ENCODE peak calls at places on chromosomes 5 and 9, in four cellular contexts. Z is IMR-90, U is thoracic aorta, V is hepatocyte. N is an unnamed sample.

GRCh38 chr5:81850932-81851331 is 100.0 kb upstream of the SSBP2 start:
- DNase-seq in U (no peak), Z (no peak), V (no peak), N (no peak)

GRCh38 chr5:69492391-69493234 is at the start of gene OCLN:
- DNase-seq in U (no peak), V (peak), Z (no peak), N (no peak)

GRCh38 chr9:126454795-126455194 is 128.2 kb downstream of the MVB12B start:
- DNase-seq in Z (no peak), V (no peak), U (no peak), N (no peak)

GRCh38 chr5:133644000-133644865 is 31.9 kb upstream of the FSTL4 start:
- DNase-seq in U (no peak), V (no peak), Z (no peak), N (no peak)

GRCh38 chr9:2317591-2317990 is 302.4 kb downstream of the SMARCA2 start:
- DNase-seq in Z (no peak), U (no peak), V (no peak), N (no peak)

GRCh38 chr9:70475211-70475610 is 60.8 kb upstream of the KLF9 start:
- DNase-seq in Z (no peak), V (peak), U (no peak), N (no peak)

GRCh38 chr9:120696551-120697230 is 17.6 kb downstream of the MEGF9 start:
- DNase-seq in Z (peak), U (no peak), V (no peak), N (no peak)

GRCh38 chr5:159316519-159317383 is 13.5 kb downstream of the IL12B start:
- DNase-seq in Z (peak), V (peak), U (no peak), N (peak)

GRCh38 chr9:120343416-120343815 is 236.6 kb downstream of the CDK5RAP2 start:
- DNase-seq in U (no peak), V (no peak), Z (no peak), N (no peak)

GRCh38 chr9:18189876-18190670 is 283.9 kb upstream of the ADAMTSL1 start:
- DNase-seq in V (peak), Z (peak), U (no peak), N (no peak)

GRCh38 chr5:169873642-169874041 is 106.7 kb downstream of the INSYN2B start:
- DNase-seq in U (no peak), Z (peak), V (no peak), N (no peak)

GRCh38 chr9:33452828-33453271 is 5.5 kb upstream of the AQP3 start:
- DNase-seq in Z (peak), U (no peak), V (peak), N (peak)

GRCh38 chr5:134567651-134568338 is 42.3 kb downstream of the JADE2 start:
- DNase-seq in V (no peak), Z (peak), U (no peak), N (no peak)

GRCh38 chr5:38420691-38421395 is 135.6 kb downstream of the LIFR start:
- DNase-seq in U (no peak), V (peak), Z (peak), N (no peak)

GRCh38 chr5:111735829-111736228 is 21.2 kb downstream of the NREP start:
- DNase-seq in U (peak), V (peak), Z (peak), N (no peak)

GRCh38 chr5:53423724-53424123 is 56.7 kb upstream of the FST start:
- DNase-seq in V (no peak), Z (peak), U (no peak), N (no peak)
- H3K4me3 ChIP-seq in V (no peak), Z (no peak), U (no peak), N (no peak)

GRCh38 chr9:137305788-137306545 is 3.9 kb upstream of the NRARP start:
- DNase-seq in V (no peak), U (no peak), Z (no peak), N (no peak)
- H3K4me3 ChIP-seq in V (no peak), U (peak), Z (no peak), N (no peak)

DNA sequence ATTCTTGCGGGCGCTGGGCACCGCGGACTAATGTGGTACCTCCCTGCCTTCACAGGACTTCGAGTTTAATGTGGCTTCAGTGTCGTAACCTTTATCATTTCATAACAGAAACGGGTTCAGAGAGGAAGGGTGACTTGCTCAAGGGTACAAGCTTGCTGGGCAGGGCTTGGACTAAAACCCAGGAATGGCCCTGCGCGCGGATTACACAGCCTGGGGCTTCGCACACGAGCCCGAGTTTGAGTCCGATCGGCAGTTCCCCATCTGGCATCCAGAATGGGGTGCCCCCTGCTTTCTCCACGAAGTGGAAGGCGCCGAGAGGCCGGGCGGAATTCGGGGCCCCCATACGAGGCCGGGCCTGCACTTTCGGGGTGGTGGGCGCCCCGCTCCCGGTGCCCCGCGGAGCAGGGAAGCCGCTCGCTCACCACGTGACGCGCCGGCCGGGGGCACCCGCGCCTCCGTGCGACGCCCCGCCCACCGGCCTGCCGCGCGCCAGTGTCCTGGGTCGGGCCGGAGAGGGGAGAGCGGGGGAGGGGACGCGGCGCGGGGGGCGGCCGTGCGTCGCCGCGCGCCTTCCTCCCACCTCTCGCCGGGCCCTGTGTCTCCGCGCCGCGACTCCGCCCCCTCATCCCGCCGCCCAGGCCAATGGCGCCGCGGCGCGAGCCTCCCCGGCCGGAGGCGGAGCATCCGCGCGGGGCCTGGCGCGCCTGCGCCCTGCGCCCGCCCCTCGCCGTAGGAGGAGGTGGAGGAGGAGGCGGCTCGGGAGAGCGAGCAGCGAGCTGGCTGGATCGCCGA is at the start of gene SET:
- DNase-seq in Z (peak), U (peak), V (peak), N (peak)
- H3K4me3 ChIP-seq in Z (peak), U (peak), V (peak), N (peak)

GRCh38 chr9:112890106-112891081 is at the start of gene SLC46A2:
- DNase-seq in Z (no peak), V (peak), U (no peak), N (no peak)
- H3K4me3 ChIP-seq in Z (peak), V (peak), U (peak), N (no peak)